ENCODE peak calls at places on chromosome 6, in seven cellular contexts. J is heart right ventricle, T is colonic mucosa, D is AG04450, L is left ventricle myocardium inferior, S is K562, O is endothelial cell of umbilical vein. V is an unnamed sample.

GRCh38 chr6:112330071-112330876 is 16.9 kb upstream of the RFPL4B start:
- DNase-seq in J (no peak), T (no peak), D (no peak), L (no peak), S (no peak), O (peak; percentile 79), V (no peak)

GRCh38 chr6:12150812-12151432 is 138.8 kb downstream of the HIVEP1 start:
- DNase-seq in J (no peak), T (peak; percentile 53), D (no peak), L (no peak), S (peak; percentile 36), O (no peak), V (no peak)

GRCh38 chr6:13288481-13288880 is 39.9 kb downstream of the TBC1D7 start:
- DNase-seq in J (no peak), T (no peak), D (no peak), L (no peak), S (no peak), O (no peak), V (no peak)

GRCh38 chr6:24908555-24908954 is 27.2 kb downstream of the RIPOR2 start:
- DNase-seq in J (no peak), T (no peak), D (no peak), L (no peak), S (no peak), O (no peak), V (no peak)

GRCh38 chr6:14149053-14149746 is 31.6 kb downstream of the CD83 start:
- DNase-seq in J (no peak), T (no peak), D (no peak), L (no peak), S (no peak), O (no peak), V (no peak)

GRCh38 chr6:74715362-74716068 is 490.3 kb downstream of the COL12A1 start:
- DNase-seq in J (no peak), T (no peak), D (peak; percentile 18), L (no peak), S (no peak), O (no peak), V (no peak)

GRCh38 chr6:30844118-30844535 is 40.2 kb upstream of the DDR1 start:
- DNase-seq in J (no peak), T (no peak), D (no peak), L (no peak), S (no peak), O (no peak), V (no peak)

GRCh38 chr6:151948007-151948745 is 140.7 kb downstream of the ESR1 start:
- DNase-seq in J (no peak), T (no peak), D (no peak), L (no peak), S (no peak), O (no peak), V (no peak)

GRCh38 chr6:138093632-138094031 is 13.6 kb downstream of the PERP start:
- DNase-seq in J (no peak), T (no peak), D (no peak), L (no peak), S (no peak), O (no peak), V (no peak)

GRCh38 chr6:142942238-142942637 is 2.7 kb downstream of the HIVEP2 start:
- DNase-seq in J (no peak), T (no peak), D (no peak), L (no peak), S (no peak), O (no peak), V (no peak)

GRCh38 chr6:3306848-3307247 is 48.1 kb downstream of the PSMG4 start:
- DNase-seq in J (no peak), T (no peak), D (no peak), L (no peak), S (no peak), O (no peak), V (no peak)

GRCh38 chr6:3151705-3152104 is 5.6 kb downstream of the TUBB2A start:
- DNase-seq in J (no peak), T (no peak), D (no peak), L (no peak), S (no peak), O (no peak), V (no peak)

GRCh38 chr6:132054525-132054924 is 103.4 kb upstream of the CCN2 start:
- DNase-seq in J (no peak), T (no peak), D (peak; percentile 53), L (no peak), S (no peak), O (no peak), V (peak; percentile 8)

GRCh38 chr6:63615590-63615989 is 20.0 kb upstream of the PHF3 start:
- DNase-seq in J (no peak), T (no peak), D (no peak), L (no peak), S (no peak), O (no peak), V (no peak)

GRCh38 chr6:19311786-19312185 is 525.4 kb upstream of the ID4 start:
- DNase-seq in J (no peak), T (no peak), D (no peak), L (no peak), S (no peak), O (no peak), V (no peak)

GRCh38 chr6:29887819-29888581 is 54.3 kb upstream of the HLA-A start:
- DNase-seq in J (peak; percentile 82), T (peak; percentile 95), D (no peak), L (peak; percentile 80), S (no peak), O (peak; percentile 10), V (peak; percentile 18)

GRCh38 chr6:138540468-138540867 is 41.2 kb upstream of the NHSL1 start:
- DNase-seq in J (no peak), T (no peak), D (peak; percentile 90), L (no peak), S (no peak), O (no peak), V (no peak)

GRCh38 chr6:346389-347030 is 45.0 kb upstream of the IRF4 start:
- DNase-seq in J (no peak), T (no peak), D (no peak), L (no peak), S (no peak), O (no peak), V (no peak)

GRCh38 chr6:1422290-1422689 is 32.9 kb downstream of the FOXF2 start:
- DNase-seq in J (no peak), T (no peak), D (no peak), L (no peak), S (no peak), O (no peak), V (no peak)

GRCh38 chr6:124870611-124871201 is 91.5 kb upstream of the RNF217 start:
- DNase-seq in J (no peak), T (no peak), D (peak; percentile 16), L (no peak), S (peak; percentile 50), O (peak; percentile 46), V (peak; percentile 17)

GRCh38 chr6:27839303-27840081 is 72.7 kb downstream of the OR2B2 start:
- DNase-seq in J (no peak), T (peak; percentile 79), D (no peak), L (no peak), S (peak; percentile 65), O (peak; percentile 70), V (peak; percentile 46)

GRCh38 chr6:118187568-118188164 is 280.6 kb downstream of the SLC35F1 start:
- DNase-seq in J (no peak), T (no peak), D (no peak), L (no peak), S (no peak), O (no peak), V (no peak)

GRCh38 chr6:3231213-3232016 is 4.0 kb upstream of the TUBB2B start:
- DNase-seq in J (no peak), T (peak; percentile 90), D (peak; percentile 10), L (peak; percentile 57), S (no peak), O (peak; percentile 46), V (no peak)

GRCh38 chr6:5994234-5994998 is 12.3 kb downstream of the NRN1 start:
- DNase-seq in J (no peak), T (no peak), D (no peak), L (no peak), S (no peak), O (no peak), V (no peak)
- H3K27me3 ChIP-seq in J (peaks cover 70% of the 10 kb centered on the region), T (peaks cover 67% of the 10 kb centered on the region), D (peaks cover 51% of the 10 kb centered on the region), L (peaks cover 90% of the 10 kb centered on the region), S (peaks cover 47% of the 10 kb centered on the region), O (peaks cover 60% of the 10 kb centered on the region), V (peaks cover 7% of the 10 kb centered on the region)

GRCh38 chr6:156029296-156029985 is 573.8 kb upstream of the NOX3 start:
- DNase-seq in J (no peak), T (no peak), D (no peak), L (no peak), S (no peak), O (no peak), V (no peak)
- H3K9me3 ChIP-seq in J (peaks cover 34% of the 10 kb centered on the region), T (no peaks in the 10 kb centered on the region), D (no peaks in the 10 kb centered on the region), L (peaks cover 32% of the 10 kb centered on the region), S (no peaks in the 10 kb centered on the region), O (no peaks in the 10 kb centered on the region), V (peaks cover 7% of the 10 kb centered on the region)

GRCh38 chr6:135385299-135385698 is 112.2 kb downstream of the AHI1 start:
- DNase-seq in J (no peak), T (no peak), D (no peak), L (no peak), S (no peak), O (no peak), V (no peak)
- TF ChIP-seq CTCF in J (no peak), T (no peak), D (no peak), L (no peak), S (no peak), O (no peak), V (no peak)

GRCh38 chr6:165986647-165987482 is 180.8 kb downstream of the TBXT start:
- DNase-seq in J (no peak), T (no peak), D (no peak), L (no peak), S (no peak), O (no peak), V (no peak)
- H3K27me3 ChIP-seq in J (peaks cover 59% of the 10 kb centered on the region), T (no peaks in the 10 kb centered on the region), D (no peaks in the 10 kb centered on the region), L (peaks cover 81% of the 10 kb centered on the region), S (peaks cover 4% of the 10 kb centered on the region), O (peaks cover 6% of the 10 kb centered on the region), V (peaks cover 25% of the 10 kb centered on the region)

DNA sequence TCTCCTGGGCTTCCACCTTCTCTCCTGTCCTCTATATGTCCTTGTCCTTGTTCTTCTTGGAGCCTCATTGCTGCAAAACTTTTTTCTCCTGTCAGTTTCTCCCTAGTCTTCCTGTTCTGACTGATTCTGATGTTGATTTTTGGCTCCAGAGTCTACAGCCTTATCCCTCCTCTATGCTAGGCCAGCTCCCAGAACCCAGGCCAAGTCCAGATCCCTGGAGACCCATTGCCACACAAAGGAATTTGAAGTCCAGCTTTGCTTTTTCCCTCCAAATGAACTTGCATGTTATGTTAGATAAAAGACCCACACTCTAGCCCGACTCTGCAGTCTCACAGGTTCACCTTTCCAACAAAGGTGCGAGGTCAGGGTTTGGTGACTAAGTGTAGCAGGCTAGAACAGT is 203.1 kb downstream of the FNDC1 start:
- DNase-seq in J (no peak), T (no peak), D (no peak), L (no peak), S (no peak), O (no peak), V (no peak)
- H3K9me3 ChIP-seq in J (peaks cover 21% of the 10 kb centered on the region), T (no peaks in the 10 kb centered on the region), D (peaks cover 7% of the 10 kb centered on the region), L (peaks cover 24% of the 10 kb centered on the region), S (no peaks in the 10 kb centered on the region), O (peaks cover 11% of the 10 kb centered on the region), V (no peaks in the 10 kb centered on the region)

DNA sequence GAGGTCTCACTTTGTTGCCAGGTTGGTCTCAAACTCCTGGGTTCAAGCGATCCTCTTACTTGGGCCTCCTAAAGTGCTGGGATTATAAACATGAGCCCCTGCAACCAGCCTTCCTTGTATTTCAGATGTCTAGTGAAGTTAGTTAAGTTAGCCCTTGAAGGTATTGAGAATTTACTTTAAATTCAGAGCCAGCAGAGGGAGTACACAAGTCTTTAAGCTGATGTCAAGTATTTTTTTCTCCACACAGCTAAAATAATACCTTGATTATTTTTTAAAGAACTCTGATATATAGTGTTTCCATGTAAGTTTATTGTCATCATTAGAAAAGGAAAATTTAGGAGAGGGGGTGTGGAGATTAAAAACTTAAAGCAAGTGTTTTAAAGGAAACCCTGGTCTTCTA is 9.8 kb downstream of the FOXO3 start:
- DNase-seq in J (no peak), T (no peak), D (no peak), L (no peak), S (no peak), O (no peak), V (no peak)
- TF ChIP-seq CTCF in J (no peak), T (no peak), D (peak; percentile 41), L (no peak), S (peak; percentile 24), O (no peak), V (peak; percentile 35)

V was measured in Panc1.